ENCODE peak calls at places on chromosomes 11 and 22, in ten cellular contexts. R, P, V, M, Q, K, T, E, S and J are unnamed samples.

GRCh38 chr22:30602049-30602448 is 4.9 kb upstream of the TCN2 start:
- DNase-seq in V (no peak), P (no peak), S (peak), R (peak), E (no peak), M (peak), Q (no peak), K (peak), T (no peak), J (peak)

GRCh38 chr11:118106789-118107335 is 20.1 kb upstream of the SMIM35 start:
- DNase-seq in S (no peak), T (no peak), P (no peak), E (no peak), R (no peak), K (peak), Q (no peak), V (no peak), M (no peak), J (no peak)

GRCh38 chr11:71936825-71937224 is 8.0 kb downstream of the RNF121 start:
- DNase-seq in M (no peak), Q (no peak), V (no peak), K (peak), P (no peak), R (no peak), E (no peak), T (no peak), S (no peak), J (no peak)

GRCh38 chr11:35045219-35045819 is 93.7 kb upstream of the CD44 start:
- DNase-seq in S (no peak), T (no peak), V (no peak), Q (peak), P (no peak), R (no peak), K (no peak), M (no peak), E (no peak), J (peak)

GRCh38 chr11:63841554-63841953 is 2.6 kb downstream of the MARK2 start:
- DNase-seq in S (no peak), M (peak), E (no peak), R (no peak), V (peak), K (peak), Q (no peak), T (no peak), P (no peak), J (peak)

GRCh38 chr11:88680806-88681205 is 343.3 kb upstream of the CTSC start:
- DNase-seq in Q (no peak), T (no peak), M (no peak), E (no peak), S (peak), V (no peak), P (no peak), R (no peak), K (peak), J (no peak)

GRCh38 chr11:117663826-117664225 is 133.2 kb downstream of the DSCAML1 start:
- DNase-seq in R (no peak), V (no peak), T (no peak), S (no peak), P (no peak), K (no peak), E (peak), M (peak), Q (no peak), J (peak)

GRCh38 chr11:65260756-65261590 is 789 bp upstream of the POLA2 start:
- DNase-seq in E (no peak), S (no peak), R (no peak), T (no peak), K (no peak), Q (no peak), P (no peak), V (no peak), M (peak), J (no peak)

GRCh38 chr11:19244084-19244483 is 3.3 kb upstream of the E2F8 start:
- DNase-seq in M (no peak), S (peak), E (no peak), V (no peak), K (peak), P (peak), T (no peak), Q (no peak), R (no peak), J (no peak)

GRCh38 chr22:50248192-50249084 is 2.6 kb downstream of the HDAC10 start:
- DNase-seq in E (no peak), Q (no peak), M (no peak), T (no peak), S (no peak), P (no peak), R (no peak), V (no peak), K (no peak), J (no peak)

GRCh38 chr11:46331653-46331984 is 15.6 kb upstream of the DGKZ start:
- DNase-seq in Q (no peak), V (no peak), M (no peak), K (no peak), P (no peak), T (no peak), R (no peak), E (no peak), S (no peak), J (no peak)

GRCh38 chr11:103877221-103877620 is 159.2 kb upstream of the DDI1 start:
- DNase-seq in R (no peak), V (no peak), E (no peak), T (no peak), P (no peak), M (no peak), S (peak), Q (no peak), K (peak), J (no peak)

GRCh38 chr11:66056541-66056940 is 4.4 kb downstream of the SF3B2 start:
- DNase-seq in E (no peak), T (no peak), K (no peak), P (no peak), S (no peak), M (no peak), Q (no peak), V (no peak), R (no peak), J (no peak)

GRCh38 chr22:20882855-20883254 is 24.0 kb downstream of the SNAP29 start:
- DNase-seq in M (no peak), E (no peak), Q (no peak), R (no peak), P (no peak), K (no peak), V (no peak), T (no peak), S (no peak), J (no peak)

GRCh38 chr22:49551897-49552659 is 275.6 kb downstream of the BRD1 start:
- DNase-seq in P (peak), M (no peak), Q (no peak), E (no peak), T (no peak), R (no peak), S (no peak), K (no peak), V (no peak), J (no peak)

GRCh38 chr22:24432059-24432853 is 4.9 kb downstream of the ADORA2A start:
- DNase-seq in Q (no peak), R (no peak), S (no peak), P (no peak), M (no peak), E (peak), K (peak), T (no peak), V (no peak), J (peak)

GRCh38 chr22:32994046-32994827 is 63.9 kb downstream of the SYN3 start:
- DNase-seq in Q (no peak), E (peak), T (peak), S (no peak), R (no peak), K (no peak), V (no peak), M (peak), P (no peak), J (no peak)